ENCODE peak calls at places on chromosomes 3 and 15, in five cellular contexts. I is HepG2, B is dorsolateral prefrontal cortex, J is fibroblast of lung, O is uterus. X is an unnamed sample. For H3K27me3, the result is how much of the 10 kb centered on the place peaks cover.

GRCh38 chr15:43095243-43095642 is 10.6 kb downstream of the UBR1 start:
- DNase-seq in I (no peak), B (no peak), J (peak), O (no peak), X (no peak)

GRCh38 chr3:178198329-178198728 is 337.9 kb upstream of the KCNMB2 start:
- DNase-seq in I (no peak), B (no peak), J (peak), O (no peak), X (no peak)

GRCh38 chr3:156489462-156489911 is 65.4 kb downstream of the SSR3 start:
- DNase-seq in I (no peak), B (no peak), J (peak), O (no peak), X (no peak)

GRCh38 chr3:116483135-116483534 is 37.8 kb upstream of the LSAMP start:
- DNase-seq in I (no peak), B (no peak), J (no peak), O (no peak), X (no peak)

GRCh38 chr3:16529264-16529663 is 15.8 kb upstream of the RFTN1 start:
- DNase-seq in I (no peak), B (no peak), J (no peak), O (no peak), X (no peak)

GRCh38 chr3:175716451-175716850 is 857.3 kb downstream of the NAALADL2 start:
- DNase-seq in I (no peak), B (no peak), J (peak), O (no peak), X (no peak)

GRCh38 chr3:88141458-88142083 is 8.2 kb upstream of the C3orf38 start:
- DNase-seq in I (no peak), B (no peak), J (peak), O (no peak), X (no peak)

GRCh38 chr3:194559530-194559929 is 72.7 kb upstream of the ATP13A3 start:
- DNase-seq in I (no peak), B (no peak), J (no peak), O (no peak), X (no peak)

GRCh38 chr15:100873029-100873677 is 6.5 kb upstream of the ALDH1A3 start:
- DNase-seq in I (peak), B (peak), J (peak), O (peak), X (peak)

GRCh38 chr3:160278210-160278609 is 53.0 kb downstream of the C3orf80 start:
- DNase-seq in I (no peak), B (no peak), J (no peak), O (no peak), X (no peak)

GRCh38 chr15:43249236-43249635 is 17.5 kb downstream of the TGM5 start:
- DNase-seq in I (no peak), B (no peak), J (peak), O (no peak), X (no peak)

GRCh38 chr3:172542999-172543398 is 19.8 kb upstream of the TNFSF10 start:
- DNase-seq in I (no peak), B (no peak), J (peak), O (no peak), X (no peak)

GRCh38 chr15:66703540-66703941 is 1.5 kb downstream of the SMAD6 start:
- DNase-seq in I (no peak), B (no peak), J (peak), O (peak), X (no peak)

GRCh38 chr3:158532099-158532734 is 38.8 kb upstream of the MLF1 start:
- DNase-seq in I (peak), B (no peak), J (peak), O (no peak), X (peak)

GRCh38 chr15:53872410-53872809 is 105.8 kb upstream of the UNC13C start:
- DNase-seq in I (no peak), B (no peak), J (no peak), O (no peak), X (no peak)

GRCh38 chr15:66387176-66388056 is 704 bp downstream of the MAP2K1 start:
- DNase-seq in I (peak), B (peak), J (peak), O (peak), X (no peak)

GRCh38 chr15:67024322-67024997 is 40.9 kb upstream of the SMAD3 start:
- DNase-seq in I (peak), B (peak), J (peak), O (peak), X (no peak)

GRCh38 chr15:69451951-69452701 is 492 bp upstream of the RPLP1 start:
- DNase-seq in I (peak), B (peak), J (peak), O (peak), X (no peak)

GRCh38 chr15:89143503-89144162 is 55.4 kb downstream of the ABHD2 start:
- DNase-seq in I (no peak), B (no peak), J (peak), O (no peak), X (no peak)

GRCh38 chr3:142501004-142501926 is 53.4 kb upstream of the XRN1 start:
- DNase-seq in I (no peak), B (no peak), J (peak), O (no peak), X (peak)

GRCh38 chr3:74523811-74524210 is 90.6 kb downstream of the CNTN3 start:
- DNase-seq in I (no peak), B (no peak), J (peak), O (no peak), X (peak)

GRCh38 chr3:115004201-115005140 is 142.6 kb downstream of the ZBTB20 start:
- DNase-seq in I (no peak), B (no peak), J (no peak), O (no peak), X (no peak)

GRCh38 chr3:151009981-151010380 is 37.5 kb upstream of the CLRN1 start:
- DNase-seq in I (no peak), B (no peak), J (no peak), O (no peak), X (no peak)

GRCh38 chr3:113743006-113743639 is 2.9 kb downstream of the NAA50 start:
- DNase-seq in I (no peak), B (no peak), J (no peak), O (no peak), X (no peak)
- TF ChIP-seq CTCF in I (no peak), B (no peak), J (no peak), O (no peak), X (no peak)

GRCh38 chr3:42366550-42366949 is 43.9 kb downstream of the LYZL4 start:
- DNase-seq in I (no peak), B (no peak), J (no peak), O (no peak), X (no peak)
- H3K27me3 ChIP-seq in I (under half), B (under half), J (under half), O (under half), X (under half)

DNA sequence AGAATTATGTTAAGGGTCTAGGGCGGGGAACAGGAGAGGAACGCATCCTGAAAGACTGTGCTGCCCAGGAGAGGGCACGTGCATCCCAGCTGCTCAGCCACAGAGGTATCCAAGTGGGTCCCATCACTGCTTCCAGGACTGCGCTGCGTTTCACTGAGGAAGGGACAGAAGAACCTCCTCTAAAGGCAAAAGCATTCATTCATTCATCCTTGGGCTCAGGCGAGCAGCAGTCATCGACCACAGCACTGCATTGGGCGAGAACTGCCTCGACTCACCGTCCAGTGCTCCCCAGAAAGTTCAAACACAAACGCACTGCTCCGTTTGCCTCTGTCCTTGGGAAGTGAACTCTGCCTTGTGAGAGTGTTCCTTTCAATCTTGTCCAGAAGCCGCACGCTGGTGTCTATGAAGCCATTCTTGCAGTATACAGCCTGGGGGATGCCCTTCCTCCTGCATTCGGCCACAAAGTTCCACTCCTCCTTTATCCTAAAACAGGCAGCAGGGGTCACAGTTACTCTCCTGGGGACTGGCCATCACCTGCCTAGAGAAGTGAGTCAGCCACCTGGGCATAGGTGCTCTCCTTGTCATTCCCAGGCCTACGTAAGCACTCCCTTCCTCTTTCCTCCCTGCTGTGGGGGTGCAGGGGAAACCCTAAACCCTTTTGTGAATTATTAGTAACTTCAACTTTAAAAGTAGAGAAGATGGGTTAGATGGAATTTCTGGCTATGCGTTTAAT is 21.2 kb downstream of the LRRC2 start:
- DNase-seq in I (no peak), B (no peak), J (no peak), O (no peak), X (no peak)
- TF ChIP-seq CTCF in I (no peak), B (no peak), J (no peak), O (no peak), X (no peak)

DNA sequence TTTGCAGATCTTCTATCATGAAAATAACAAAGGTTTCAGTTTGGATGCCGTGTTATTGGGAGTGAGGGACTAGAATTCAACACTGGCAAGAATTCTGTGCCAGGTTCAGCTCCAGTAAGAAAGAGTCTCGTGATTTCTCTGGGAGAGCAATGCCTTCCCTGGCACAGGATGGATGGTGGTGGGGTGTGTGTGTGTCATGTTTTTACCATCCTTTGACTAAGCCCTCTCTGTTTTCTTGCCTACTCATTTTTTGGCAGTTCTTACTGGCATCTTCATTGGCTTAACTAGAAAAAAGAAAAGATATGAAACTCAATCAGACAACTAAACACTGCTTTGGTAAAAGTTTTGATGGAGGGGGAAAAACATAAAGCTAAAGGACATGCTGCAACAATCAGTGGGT is 86.6 kb downstream of the FMN1 start:
- DNase-seq in I (no peak), B (no peak), J (peak), O (no peak), X (no peak)
- H3K27me3 ChIP-seq in I (under half), B (under half), J (under half), O (under half), X (under half)

GRCh38 chr3:15305366-15305844 is 27.0 kb downstream of the SH3BP5 start:
- DNase-seq in I (no peak), B (no peak), J (peak), O (no peak), X (no peak)
- TF ChIP-seq CTCF in I (no peak), B (no peak), J (peak), O (no peak), X (peak)

DNA sequence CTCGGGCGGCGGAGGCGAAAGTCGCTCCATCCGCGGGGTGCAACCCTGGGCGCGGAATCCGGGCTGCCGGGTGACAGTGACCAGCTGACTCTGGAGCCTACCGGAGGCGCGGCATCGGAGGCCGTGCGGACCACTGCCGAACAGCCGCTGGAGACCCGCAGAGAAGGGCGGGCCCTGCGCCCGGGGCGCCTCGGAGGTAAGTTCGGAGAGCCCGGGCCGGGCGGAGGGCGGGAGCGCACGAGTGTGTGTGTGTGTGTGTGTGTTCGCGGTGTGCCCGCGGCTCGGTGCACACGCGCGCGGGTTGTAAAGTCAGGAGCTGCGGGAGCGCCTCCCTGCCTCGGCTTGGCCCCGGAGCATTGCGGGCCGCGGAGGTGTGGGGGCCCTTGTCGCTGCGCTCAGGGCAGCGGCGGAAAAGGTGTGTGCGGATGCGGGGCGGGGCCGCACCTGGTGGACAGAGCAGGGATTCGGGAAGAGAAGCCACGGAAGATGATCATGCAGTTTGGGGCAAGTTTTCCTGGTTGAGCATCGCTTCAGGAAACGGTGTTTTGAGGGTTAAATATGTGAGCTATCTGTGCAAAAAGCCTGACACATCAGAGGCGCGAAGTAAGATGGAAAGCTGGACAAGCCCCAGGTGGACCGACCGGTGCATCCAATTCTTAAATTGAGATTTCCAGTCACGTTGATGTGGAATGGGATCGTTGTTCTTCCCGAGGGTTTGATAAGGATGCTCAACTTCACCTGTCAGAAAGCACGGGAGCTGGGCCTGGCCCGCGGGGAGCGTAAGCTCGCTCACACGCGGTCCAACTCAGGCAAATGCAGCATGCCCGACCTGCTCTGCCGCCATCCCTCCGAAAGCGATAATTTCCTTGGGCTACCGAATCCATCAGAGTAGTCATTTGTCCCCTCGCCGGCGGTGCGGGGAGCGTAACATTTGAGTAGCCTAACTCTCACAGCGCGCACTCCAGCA is 492 bp downstream of the MINAR1 start:
- DNase-seq in I (no peak), B (no peak), J (no peak), O (no peak), X (no peak)
- H3K27me3 ChIP-seq in I (under half), B (half or more), J (under half), O (under half), X (under half)